ENCODE peak calls at places on chromosomes 7 and 10, in six cellular contexts. M is tibial nerve, C is A549, G is stomach, E is suprapubic skin, Q is K562. H is an unnamed sample.

GRCh38 chr10:103193820-103194529 is 903 bp upstream of the NT5C2 start:
- DNase-seq in E (peak; percentile 48), M (no peak), C (no peak), Q (peak; percentile 72), G (peak; percentile 35), H (no peak)

GRCh38 chr7:95718556-95719410 is 53.6 kb upstream of the DYNC1I1 start:
- DNase-seq in G (no peak), M (no peak), C (peak; percentile 21), E (no peak), Q (peak; percentile 15), H (no peak)

GRCh38 chr7:132942721-132943120 is 139.2 kb downstream of the CHCHD3 start:
- DNase-seq in Q (no peak), E (no peak), M (no peak), C (no peak), G (no peak), H (no peak)

GRCh38 chr7:92884218-92884617 is 47.8 kb upstream of the CDK6 start:
- DNase-seq in C (no peak), E (no peak), Q (no peak), G (no peak), M (no peak), H (no peak)

GRCh38 chr7:21903074-21903786 is 42.5 kb downstream of the CDCA7L start:
- DNase-seq in Q (no peak), M (no peak), C (no peak), G (no peak), E (no peak), H (no peak)

GRCh38 chr7:24923172-24923865 is 56.7 kb downstream of the OSBPL3 start:
- DNase-seq in M (no peak), E (no peak), Q (peak; percentile 66), G (no peak), C (no peak), H (no peak)

GRCh38 chr10:121183241-121183640 is 332.1 kb downstream of the WDR11 start:
- DNase-seq in M (no peak), G (no peak), C (no peak), E (no peak), Q (no peak), H (no peak)

GRCh38 chr10:44995914-44996633 is 4.6 kb upstream of the ZNF22 start:
- DNase-seq in Q (no peak), C (no peak), E (no peak), M (peak; percentile 79), G (peak; percentile 71), H (peak; percentile 69)

GRCh38 chr7:20958474-20958873 is 171.8 kb upstream of the SP8 start:
- DNase-seq in G (no peak), M (no peak), Q (no peak), E (no peak), C (no peak), H (no peak)

GRCh38 chr7:149286811-149287400 is 24.9 kb downstream of the ZNF783 start:
- DNase-seq in C (no peak), M (no peak), E (no peak), G (peak; percentile 55), Q (no peak), H (no peak)

GRCh38 chr10:784759-785538 is 95.5 kb upstream of the DIP2C start:
- DNase-seq in M (no peak), C (peak; percentile 54), E (peak; percentile 77), Q (no peak), G (peak; percentile 69), H (peak; percentile 41)

GRCh38 chr10:49595713-49596492 is 14.2 kb upstream of the SLC18A3 start:
- DNase-seq in M (no peak), E (no peak), C (no peak), G (no peak), Q (no peak), H (no peak)

GRCh38 chr10:79082631-79083581 is 14.1 kb downstream of the ZMIZ1 start:
- DNase-seq in E (no peak), Q (peak; percentile 73), M (no peak), G (no peak), C (no peak), H (no peak)

GRCh38 chr7:153433223-153433622 is 619.0 kb upstream of the DPP6 start:
- DNase-seq in C (no peak), M (no peak), Q (peak; percentile 22), G (no peak), E (no peak), H (no peak)

GRCh38 chr10:121266370-121266769 is 331.9 kb downstream of the FGFR2 start:
- DNase-seq in Q (no peak), C (no peak), M (no peak), E (no peak), G (no peak), H (no peak)

GRCh38 chr7:114997487-114998404 is 75.9 kb downstream of the MDFIC start:
- DNase-seq in G (no peak), E (no peak), Q (no peak), M (no peak), C (no peak), H (no peak)

GRCh38 chr7:28587211-28587610 is 174.9 kb downstream of the CREB5 start:
- DNase-seq in C (no peak), G (no peak), M (no peak), E (no peak), Q (no peak), H (no peak)

GRCh38 chr10:1724921-1725320 is 12.4 kb downstream of the ADARB2 start:
- DNase-seq in G (no peak), E (no peak), C (no peak), M (no peak), Q (no peak), H (no peak)

GRCh38 chr7:140156460-140157080 is 20.2 kb downstream of the KDM7A start:
- DNase-seq in C (no peak), M (no peak), G (no peak), Q (no peak), E (no peak), H (no peak)

GRCh38 chr7:159024280-159024951 is 120.3 kb downstream of the VIPR2 start:
- DNase-seq in Q (no peak), M (no peak), G (no peak), C (no peak), E (peak; percentile 57), H (peak; percentile 11)

GRCh38 chr10:101779544-101780186 is 3.6 kb downstream of the NPM3 start:
- DNase-seq in E (peak; percentile 79), G (peak; percentile 87), C (peak; percentile 78), M (peak; percentile 71), Q (no peak), H (peak; percentile 76)

GRCh38 chr7:105776986-105777910 is 99.2 kb downstream of the ATXN7L1 start:
- DNase-seq in M (no peak), Q (no peak), C (peak; percentile 27), E (no peak), G (no peak), H (no peak)

GRCh38 chr7:101702362-101702850 is 73.3 kb upstream of the MYL10 start:
- DNase-seq in C (peak; percentile 49), G (no peak), E (no peak), M (no peak), Q (peak; percentile 39), H (no peak)

GRCh38 chr10:87674963-87675362 is 15.3 kb downstream of the PAPSS2 start:
- DNase-seq in Q (no peak), G (no peak), C (no peak), E (no peak), M (no peak), H (no peak)

GRCh38 chr10:16673443-16673842 is 143.8 kb downstream of the RSU1 start:
- DNase-seq in Q (no peak), G (no peak), C (no peak), M (no peak), E (no peak), H (no peak)

GRCh38 chr10:131974034-131974817 is 7.5 kb downstream of the BNIP3 start:
- DNase-seq in Q (no peak), C (no peak), G (no peak), E (no peak), M (no peak), H (no peak)
- H3K4me1 ChIP-seq in Q (peaks cover 7% of the 10 kb centered on the region), C (peaks cover 4% of the 10 kb centered on the region), G (no peaks in the 10 kb centered on the region), E (peaks cover 6% of the 10 kb centered on the region), M (no peaks in the 10 kb centered on the region), H (peaks cover 5% of the 10 kb centered on the region)

DNA sequence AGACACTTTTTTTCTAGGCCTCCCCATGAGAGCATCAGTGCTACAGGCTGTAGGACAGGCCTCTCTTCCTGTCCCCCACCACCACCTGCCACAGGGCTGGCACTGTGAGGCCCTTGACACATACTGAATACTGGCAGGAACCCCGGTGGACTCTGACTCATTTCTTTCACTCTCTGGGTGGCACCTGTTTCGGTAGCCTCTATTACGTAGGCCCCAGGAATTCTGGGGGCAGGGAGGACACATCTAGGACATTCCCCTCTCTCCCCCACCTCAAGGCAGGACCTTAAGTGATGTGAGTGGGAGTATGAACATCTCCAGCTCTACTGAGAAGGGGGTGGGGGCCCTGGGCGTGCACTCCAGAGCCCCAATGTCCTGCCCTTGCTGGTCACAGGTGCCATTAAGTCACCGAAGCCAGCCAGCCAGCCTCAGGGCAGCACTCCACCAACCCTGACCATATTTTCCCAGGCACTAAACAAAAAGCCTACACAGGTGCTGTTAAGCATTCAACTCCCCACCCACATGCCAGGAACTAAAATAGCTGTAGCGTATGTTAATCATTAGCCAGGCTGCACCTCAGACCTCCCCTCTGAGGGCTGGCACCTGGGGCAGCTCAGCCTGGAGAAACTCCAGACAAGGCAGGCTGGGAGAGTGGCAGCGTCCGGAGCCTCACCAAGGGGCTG is 8.9 kb downstream of the ANXA11 start:
- DNase-seq in G (peak; percentile 90), Q (no peak), C (no peak), E (no peak), M (no peak), H (no peak)
- TF ChIP-seq EP300 in G (no peak), Q (no peak), C (no peak), E (no peak), M (no peak), H (no peak)

DNA sequence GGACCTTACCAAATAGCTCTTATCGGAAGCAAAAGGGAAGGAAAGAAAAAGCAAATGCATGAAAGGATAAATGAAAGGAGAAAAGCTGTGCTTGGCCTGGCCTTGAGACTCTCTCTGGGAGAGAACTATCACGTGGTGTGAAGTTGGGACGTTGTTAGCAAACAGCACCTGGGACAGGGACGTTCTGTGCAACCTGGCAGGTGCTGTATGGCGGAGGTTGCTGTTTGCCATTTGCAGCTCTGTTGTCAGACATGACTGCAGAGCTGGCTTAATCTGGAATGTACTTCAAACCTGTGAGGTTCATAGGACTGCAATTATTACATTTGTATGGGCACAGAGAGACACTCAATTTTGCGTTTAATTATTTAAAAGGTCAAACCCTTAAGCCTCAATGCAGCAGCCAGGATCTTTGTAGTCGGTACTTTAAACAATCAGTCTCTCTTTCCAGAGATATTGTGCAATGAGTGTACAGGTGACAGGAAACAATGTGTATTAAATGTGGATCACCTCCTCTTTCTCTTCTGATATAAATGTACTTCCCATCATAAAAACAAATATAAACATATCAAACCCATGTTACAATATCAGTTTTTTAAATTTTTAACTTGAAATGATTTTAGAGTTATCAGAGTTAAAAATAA is 800.5 kb upstream of the KCND2 start:
- DNase-seq in M (no peak), Q (no peak), C (no peak), E (no peak), G (peak; percentile 66), H (no peak)
- TF ChIP-seq POLR2A in M (no peak), Q (no peak), C (no peak), E (no peak), G (no peak), H (no peak)

GRCh38 chr10:85594239-85594638 is 772.4 kb downstream of the GRID1 start:
- DNase-seq in E (no peak), G (no peak), C (no peak), Q (no peak), M (no peak), H (no peak)
- H3K4me1 ChIP-seq in E (no peaks in the 10 kb centered on the region), G (no peaks in the 10 kb centered on the region), C (no peaks in the 10 kb centered on the region), Q (no peaks in the 10 kb centered on the region), M (no peaks in the 10 kb centered on the region), H (no peaks in the 10 kb centered on the region)